ENCODE peak calls at places on chromosome 9, in seven cellular contexts. One of them, this sample, is unnamed.

GRCh38 chr9:133786371-133786753 is 48.2 kb upstream of the SARDH start:
- DNase-seq in mammary epithelial cell: no peak
- DNase-seq in hepatocyte: no peak
- DNase-seq in GM23338: no peak
- DNase-seq in H1: no peak
- DNase-seq in uterus: no peak
- DNase-seq in sigmoid colon: no peak
- DNase-seq in this sample: no peak

GRCh38 chr9:12846035-12846434 is 71.2 kb downstream of the LURAP1L start:
- DNase-seq in mammary epithelial cell: no peak
- DNase-seq in hepatocyte: no peak
- DNase-seq in GM23338: no peak
- DNase-seq in H1: no peak
- DNase-seq in uterus: no peak
- DNase-seq in sigmoid colon: no peak
- DNase-seq in this sample: no peak

GRCh38 chr9:90726215-90726614 is 75.4 kb upstream of the SYK start:
- DNase-seq in mammary epithelial cell: no peak
- DNase-seq in hepatocyte: no peak
- DNase-seq in GM23338: peak; percentile 73
- DNase-seq in H1: peak; percentile 51
- DNase-seq in uterus: no peak
- DNase-seq in sigmoid colon: no peak
- DNase-seq in this sample: no peak

GRCh38 chr9:125161284-125161918 is 18.1 kb upstream of the SCAI start:
- DNase-seq in mammary epithelial cell: peak; percentile 25
- DNase-seq in hepatocyte: no peak
- DNase-seq in GM23338: no peak
- DNase-seq in H1: no peak
- DNase-seq in uterus: no peak
- DNase-seq in sigmoid colon: no peak
- DNase-seq in this sample: no peak

GRCh38 chr9:91427873-91428272 is 4.2 kb upstream of the NFIL3 start:
- DNase-seq in mammary epithelial cell: peak; percentile 77
- DNase-seq in hepatocyte: peak; percentile 29
- DNase-seq in GM23338: no peak
- DNase-seq in H1: no peak
- DNase-seq in uterus: no peak
- DNase-seq in sigmoid colon: no peak
- DNase-seq in this sample: no peak

GRCh38 chr9:112012026-112012902 is 115.7 kb downstream of the UGCG start:
- DNase-seq in mammary epithelial cell: peak; percentile 91
- DNase-seq in hepatocyte: peak; percentile 70
- DNase-seq in GM23338: no peak
- DNase-seq in H1: no peak
- DNase-seq in uterus: peak; percentile 67
- DNase-seq in sigmoid colon: peak; percentile 83
- DNase-seq in this sample: peak; percentile 92

GRCh38 chr9:18722882-18723281 is 248.9 kb downstream of the ADAMTSL1 start:
- DNase-seq in mammary epithelial cell: no peak
- DNase-seq in hepatocyte: no peak
- DNase-seq in GM23338: no peak
- DNase-seq in H1: no peak
- DNase-seq in uterus: no peak
- DNase-seq in sigmoid colon: no peak
- DNase-seq in this sample: no peak

GRCh38 chr9:93624431-93624834 is 48.0 kb downstream of the PHF2 start:
- DNase-seq in mammary epithelial cell: no peak
- DNase-seq in hepatocyte: no peak
- DNase-seq in GM23338: no peak
- DNase-seq in H1: no peak
- DNase-seq in uterus: no peak
- DNase-seq in sigmoid colon: no peak
- DNase-seq in this sample: no peak

GRCh38 chr9:129397335-129397734 is 219.3 kb upstream of the IER5L start:
- DNase-seq in mammary epithelial cell: no peak
- DNase-seq in hepatocyte: no peak
- DNase-seq in GM23338: no peak
- DNase-seq in H1: no peak
- DNase-seq in uterus: no peak
- DNase-seq in sigmoid colon: no peak
- DNase-seq in this sample: no peak

GRCh38 chr9:37239224-37239859 is 119.0 kb downstream of the ZCCHC7 start:
- DNase-seq in mammary epithelial cell: no peak
- DNase-seq in hepatocyte: no peak
- DNase-seq in GM23338: peak; percentile 29
- DNase-seq in H1: no peak
- DNase-seq in uterus: no peak
- DNase-seq in sigmoid colon: no peak
- DNase-seq in this sample: no peak

GRCh38 chr9:119365291-119366027 is 3.8 kb downstream of the BRINP1 start:
- DNase-seq in mammary epithelial cell: peak; percentile 40
- DNase-seq in hepatocyte: peak; percentile 72
- DNase-seq in GM23338: peak; percentile 95
- DNase-seq in H1: peak; percentile 79
- DNase-seq in uterus: no peak
- DNase-seq in sigmoid colon: no peak
- DNase-seq in this sample: no peak

GRCh38 chr9:35906923-35907699 is 1.1 kb downstream of the HRCT1 start:
- DNase-seq in mammary epithelial cell: peak; percentile 61
- DNase-seq in hepatocyte: peak; percentile 68
- DNase-seq in GM23338: no peak
- DNase-seq in H1: no peak
- DNase-seq in uterus: peak; percentile 79
- DNase-seq in sigmoid colon: peak; percentile 93
- DNase-seq in this sample: peak; percentile 68

GRCh38 chr9:14348241-14349140 is 34.5 kb upstream of the NFIB start:
- DNase-seq in mammary epithelial cell: peak; percentile 52
- DNase-seq in hepatocyte: no peak
- DNase-seq in GM23338: peak; percentile 75
- DNase-seq in H1: peak; percentile 64
- DNase-seq in uterus: no peak
- DNase-seq in sigmoid colon: no peak
- DNase-seq in this sample: no peak
- H3K4me3 ChIP-seq in mammary epithelial cell: peak overlapping the region; percentile 52
- H3K4me3 ChIP-seq in hepatocyte: peak overlapping the region; percentile 21
- H3K4me3 ChIP-seq in GM23338: peak overlapping the region; percentile 88
- H3K4me3 ChIP-seq in H1: peak overlapping the region; percentile 62
- H3K4me3 ChIP-seq in uterus: peak overlapping the region; percentile 28
- H3K4me3 ChIP-seq in sigmoid colon: peak overlapping the region; percentile 34
- H3K4me3 ChIP-seq in this sample: no peak overlapping the region

DNA sequence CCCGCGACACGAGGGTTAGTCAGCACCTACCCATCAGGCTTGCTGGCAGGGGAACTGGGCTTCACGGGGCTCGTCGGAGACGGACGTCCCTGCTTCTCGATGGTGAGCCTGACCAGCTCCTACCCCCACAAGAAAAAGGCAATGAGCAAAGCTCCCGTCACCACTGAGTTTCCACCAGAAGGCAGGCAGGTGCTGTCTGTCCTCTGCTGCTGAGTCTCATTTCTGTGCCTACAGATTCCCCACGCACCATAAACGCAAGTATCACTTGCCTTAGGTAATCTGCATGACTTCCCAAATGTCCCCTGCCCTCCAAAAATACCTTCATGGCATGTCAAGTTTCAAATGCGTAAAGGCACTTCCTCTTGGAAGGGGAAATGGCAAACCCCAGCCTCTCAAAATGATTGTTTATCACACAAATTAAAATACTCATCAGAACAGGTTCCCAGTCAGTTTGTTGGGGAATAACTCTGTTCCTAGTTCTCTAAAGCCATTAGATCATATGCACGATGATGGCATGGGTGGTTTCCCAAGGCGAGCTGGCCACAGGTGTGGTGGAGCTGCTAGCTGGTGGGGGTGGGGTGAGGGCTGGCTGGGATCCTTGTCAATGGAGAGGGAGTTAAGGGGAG is 85.0 kb downstream of the PRRT1B start:
- DNase-seq in mammary epithelial cell: peak; percentile 20
- DNase-seq in hepatocyte: no peak
- DNase-seq in GM23338: no peak
- DNase-seq in H1: no peak
- DNase-seq in uterus: no peak
- DNase-seq in sigmoid colon: no peak
- DNase-seq in this sample: no peak
- H3K4me1 ChIP-seq in mammary epithelial cell: peaks cover 23% of the 10 kb centered on the region
- H3K4me1 ChIP-seq in hepatocyte: no peaks in the 10 kb centered on the region
- H3K4me1 ChIP-seq in GM23338: peaks cover 13% of the 10 kb centered on the region
- H3K4me1 ChIP-seq in H1: peaks cover 4% of the 10 kb centered on the region
- H3K4me1 ChIP-seq in uterus: no peaks in the 10 kb centered on the region
- H3K4me1 ChIP-seq in sigmoid colon: peaks cover 7% of the 10 kb centered on the region
- H3K4me1 ChIP-seq in this sample: peaks cover 37% of the 10 kb centered on the region

DNA sequence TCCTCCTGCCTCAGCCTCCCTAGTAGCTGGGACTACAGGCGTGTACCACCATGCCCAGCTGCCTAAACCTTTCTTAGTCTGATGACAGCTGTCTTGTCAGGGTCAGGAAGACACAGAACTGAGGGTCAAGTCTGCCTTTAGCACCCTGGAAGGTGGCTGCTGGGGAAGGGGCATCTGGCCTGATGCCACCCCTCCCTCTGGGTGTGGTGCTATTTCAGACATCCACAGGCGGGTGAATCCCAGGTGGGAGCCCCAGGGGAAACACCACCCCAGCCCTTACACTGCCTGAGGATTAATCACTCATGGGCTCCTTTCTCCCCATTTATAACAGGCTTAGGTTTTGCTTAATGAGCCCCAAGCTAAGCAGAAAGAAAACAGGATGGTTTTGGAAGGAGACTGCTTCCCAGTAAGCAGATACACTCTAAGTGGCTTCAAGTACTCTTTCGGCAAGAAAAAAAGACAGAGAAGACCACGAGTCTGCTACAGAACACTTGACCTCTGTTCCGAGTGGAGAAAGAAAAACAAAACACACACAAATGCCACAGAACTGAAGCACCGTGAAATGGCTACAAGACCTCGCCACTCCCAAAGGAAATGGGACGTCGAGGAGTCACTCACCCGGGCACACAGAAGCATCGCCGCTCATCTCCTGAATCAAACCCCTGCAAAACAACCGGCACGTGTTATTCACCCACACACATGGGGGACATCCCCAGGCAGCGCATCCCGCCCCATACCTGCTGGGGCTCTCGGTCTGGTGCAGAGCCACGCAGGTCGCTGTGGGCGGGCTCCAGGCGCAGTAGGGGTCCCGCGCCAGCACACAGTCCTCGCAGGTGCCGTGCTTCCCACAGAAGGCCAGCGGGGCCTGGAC is 62.4 kb downstream of the SECISBP2 start:
- DNase-seq in mammary epithelial cell: no peak
- DNase-seq in hepatocyte: no peak
- DNase-seq in GM23338: no peak
- DNase-seq in H1: no peak
- DNase-seq in uterus: no peak
- DNase-seq in sigmoid colon: no peak
- DNase-seq in this sample: no peak
- H3K4me3 ChIP-seq in mammary epithelial cell: no peak overlapping the region
- H3K4me3 ChIP-seq in hepatocyte: no peak overlapping the region
- H3K4me3 ChIP-seq in GM23338: no peak overlapping the region
- H3K4me3 ChIP-seq in H1: no peak overlapping the region
- H3K4me3 ChIP-seq in uterus: no peak overlapping the region
- H3K4me3 ChIP-seq in sigmoid colon: no peak overlapping the region
- H3K4me3 ChIP-seq in this sample: no peak overlapping the region

GRCh38 chr9:8095531-8096223 is 296.1 kb upstream of the DMAC1 start:
- DNase-seq in mammary epithelial cell: no peak
- DNase-seq in hepatocyte: no peak
- DNase-seq in GM23338: no peak
- DNase-seq in H1: no peak
- DNase-seq in uterus: no peak
- DNase-seq in sigmoid colon: no peak
- DNase-seq in this sample: no peak
- H3K4me1 ChIP-seq in mammary epithelial cell: no peaks in the 10 kb centered on the region
- H3K4me1 ChIP-seq in hepatocyte: no peaks in the 10 kb centered on the region
- H3K4me1 ChIP-seq in GM23338: no peaks in the 10 kb centered on the region
- H3K4me1 ChIP-seq in H1: no peaks in the 10 kb centered on the region
- H3K4me1 ChIP-seq in uterus: no peaks in the 10 kb centered on the region
- H3K4me1 ChIP-seq in sigmoid colon: no peaks in the 10 kb centered on the region
- H3K4me1 ChIP-seq in this sample: no peaks in the 10 kb centered on the region

This sample was measured in SJSA1.